ENCODE peak calls at places on chromosome 15, in nine cellular contexts. U is upper lobe of left lung, D is pancreas, H is body of pancreas, T is A549, N is astrocyte of the spinal cord, F is heart left ventricle, E is Calu3, O is HFF-Myc. V is an unnamed sample.

GRCh38 chr15:85946986-85947385 is 132.7 kb upstream of the AGBL1 start:
- DNase-seq in U (no peak), D (no peak), H (no peak), T (no peak), N (no peak), F (no peak), E (no peak), O (no peak), V (no peak)

GRCh38 chr15:38195191-38195901 is 57.3 kb upstream of the SPRED1 start:
- DNase-seq in U (no peak), D (no peak), H (no peak), T (no peak), N (no peak), F (no peak), E (no peak), O (no peak), V (no peak)

GRCh38 chr15:85073556-85074194 is 92.0 kb downstream of the PDE8A start:
- DNase-seq in U (no peak), D (no peak), H (no peak), T (peak), N (no peak), F (no peak), E (no peak), O (no peak), V (no peak)

GRCh38 chr15:58475573-58476524 is 44.1 kb downstream of the LIPC start:
- DNase-seq in U (peak), D (no peak), H (no peak), T (no peak), N (peak), F (no peak), E (no peak), O (no peak), V (no peak)

GRCh38 chr15:78317145-78317836 is 17.9 kb upstream of the SKIC8 start:
- DNase-seq in U (no peak), D (no peak), H (no peak), T (no peak), N (no peak), F (no peak), E (peak), O (no peak), V (no peak)

GRCh38 chr15:35557544-35557943 is 11.6 kb upstream of the DPH6 start:
- DNase-seq in U (no peak), D (no peak), H (no peak), T (peak), N (peak), F (no peak), E (no peak), O (peak), V (no peak)

GRCh38 chr15:88658972-88659931 is 20.4 kb downstream of the ISG20 start:
- DNase-seq in U (no peak), D (no peak), H (no peak), T (no peak), N (peak), F (no peak), E (peak), O (no peak), V (no peak)

GRCh38 chr15:60744826-60745225 is 265.9 kb upstream of the ICE2 start:
- DNase-seq in U (no peak), D (no peak), H (no peak), T (no peak), N (no peak), F (peak), E (no peak), O (no peak), V (no peak)

GRCh38 chr15:40985541-40986330 is 32.5 kb downstream of the CHAC1 start:
- DNase-seq in U (no peak), D (no peak), H (no peak), T (no peak), N (peak), F (no peak), E (no peak), O (no peak), V (no peak)

GRCh38 chr15:72318408-72318942 is 1.5 kb downstream of the CELF6 start:
- DNase-seq in U (no peak), D (no peak), H (no peak), T (no peak), N (no peak), F (no peak), E (no peak), O (no peak), V (no peak)

GRCh38 chr15:94856267-94856854 is 625.0 kb downstream of the MCTP2 start:
- DNase-seq in U (no peak), D (no peak), H (no peak), T (no peak), N (no peak), F (no peak), E (no peak), O (no peak), V (no peak)

GRCh38 chr15:83372434-83372873 is 74.7 kb upstream of the SH3GL3 start:
- DNase-seq in U (no peak), D (no peak), H (no peak), T (no peak), N (no peak), F (no peak), E (no peak), O (no peak), V (no peak)

GRCh38 chr15:54566654-54567053 is 588.4 kb downstream of the UNC13C start:
- DNase-seq in U (no peak), D (no peak), H (no peak), T (no peak), N (no peak), F (no peak), E (no peak), O (no peak), V (no peak)

GRCh38 chr15:98582900-98583554 is 65.3 kb upstream of the IGF1R start:
- DNase-seq in U (no peak), D (no peak), H (no peak), T (no peak), N (no peak), F (no peak), E (no peak), O (no peak), V (no peak)

GRCh38 chr15:98583758-98584157 is 64.6 kb upstream of the IGF1R start:
- DNase-seq in U (no peak), D (no peak), H (no peak), T (no peak), N (no peak), F (no peak), E (no peak), O (no peak), V (no peak)

GRCh38 chr15:98580577-98580976 is 67.8 kb upstream of the IGF1R start:
- DNase-seq in U (no peak), D (no peak), H (no peak), T (no peak), N (no peak), F (no peak), E (no peak), O (no peak), V (no peak)

GRCh38 chr15:98586066-98586465 is 62.3 kb upstream of the IGF1R start:
- DNase-seq in U (no peak), D (no peak), H (no peak), T (no peak), N (no peak), F (no peak), E (no peak), O (no peak), V (no peak)

DNA sequence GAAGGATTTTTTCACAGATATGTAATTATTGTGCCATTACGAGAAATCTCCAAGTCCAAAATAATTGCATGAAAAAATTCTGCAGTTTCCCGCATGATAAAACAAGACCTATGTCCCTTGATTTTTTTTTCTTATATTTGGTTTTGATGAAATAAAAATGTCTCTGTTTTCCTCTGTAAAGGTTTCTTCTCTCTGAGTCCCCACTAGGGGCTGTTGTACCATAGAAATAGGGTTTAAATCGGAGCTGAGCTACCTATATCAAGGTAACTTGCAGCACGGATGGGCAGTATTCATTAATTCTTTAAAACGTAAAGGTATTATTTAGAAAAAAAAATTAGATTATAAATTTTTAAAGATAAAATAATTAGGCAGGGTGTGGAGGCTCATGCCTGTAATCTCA is 66.6 kb upstream of the IGF1R start:
- DNase-seq in U (no peak), D (no peak), H (no peak), T (no peak), N (no peak), F (no peak), E (peak), O (no peak), V (no peak)
- TF ChIP-seq CTCF in U (no peak), D (peak), H (peak), T (peak), N (no peak), F (peak), E (peak), O (no peak), V (no peak)

DNA sequence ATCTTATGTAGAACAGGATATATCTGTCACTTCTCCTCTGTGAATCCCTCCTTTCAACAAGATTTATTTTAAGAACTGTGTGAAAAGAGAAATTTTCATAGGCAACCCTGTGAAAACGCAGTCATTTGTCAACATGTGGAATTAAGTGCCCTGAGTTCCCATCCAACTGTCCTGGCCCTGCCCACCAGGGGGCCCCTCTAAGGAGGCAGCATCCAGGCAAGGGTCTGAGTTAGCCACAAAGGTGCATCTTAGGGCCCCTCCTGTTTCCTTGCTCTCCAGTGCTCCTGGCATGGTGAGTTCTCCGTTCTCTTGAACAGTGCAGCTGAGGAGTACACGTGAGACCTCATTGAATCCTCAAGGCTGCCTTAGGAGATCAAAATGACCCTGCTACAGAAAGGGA is 76.7 kb upstream of the CHRNA7 start:
- DNase-seq in U (no peak), D (no peak), H (no peak), T (no peak), N (no peak), F (no peak), E (no peak), O (no peak), V (no peak)
- TF ChIP-seq CTCF in U (no peak), D (no peak), H (no peak), T (no peak), N (no peak), F (no peak), E (no peak), O (no peak), V (no peak)

DNA sequence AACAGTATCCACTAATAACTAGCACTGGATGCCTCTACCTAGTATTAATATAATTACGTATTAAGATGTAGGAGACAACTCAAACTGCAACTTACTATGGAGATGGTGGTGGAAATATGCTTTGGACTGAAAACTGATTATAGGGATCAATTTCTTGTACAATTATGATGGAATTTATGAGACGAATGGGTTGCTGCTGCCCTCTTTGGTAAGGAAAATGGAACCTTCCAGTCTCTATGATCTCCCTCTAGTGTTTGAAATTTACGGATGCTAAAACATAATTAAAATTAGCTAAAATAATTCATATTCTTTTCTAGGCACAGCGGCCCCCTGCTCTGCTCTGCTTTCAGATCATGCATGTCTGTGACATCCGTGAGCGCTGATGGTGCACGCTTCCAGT is 132.3 kb downstream of the NR2F2 start:
- DNase-seq in U (no peak), D (no peak), H (no peak), T (no peak), N (no peak), F (no peak), E (no peak), O (no peak), V (no peak)
- TF ChIP-seq CTCF in U (no peak), D (no peak), H (no peak), T (no peak), N (no peak), F (peak), E (peak), O (no peak), V (no peak)

GRCh38 chr15:31179683-31180082 is 78.2 kb upstream of the TRPM1 start:
- DNase-seq in U (no peak), D (no peak), H (no peak), T (no peak), N (no peak), F (no peak), E (no peak), O (no peak), V (no peak)
- TF ChIP-seq CTCF in U (no peak), D (no peak), H (no peak), T (no peak), N (no peak), F (no peak), E (no peak), O (no peak), V (no peak)

GRCh38 chr15:96076350-96076749 is 254.2 kb upstream of the NR2F2 start:
- DNase-seq in U (no peak), D (no peak), H (no peak), T (no peak), N (no peak), F (no peak), E (no peak), O (no peak), V (no peak)

GRCh38 chr15:96070636-96071035 is 259.9 kb upstream of the NR2F2 start:
- DNase-seq in U (no peak), D (no peak), H (no peak), T (no peak), N (no peak), F (no peak), E (no peak), O (no peak), V (no peak)

GRCh38 chr15:96075895-96076294 is 254.6 kb upstream of the NR2F2 start:
- DNase-seq in U (no peak), D (no peak), H (no peak), T (no peak), N (no peak), F (no peak), E (no peak), O (no peak), V (no peak)

GRCh38 chr15:96073908-96074307 is 256.6 kb upstream of the NR2F2 start:
- DNase-seq in U (no peak), D (no peak), H (no peak), T (no peak), N (no peak), F (no peak), E (no peak), O (no peak), V (no peak)

DNA sequence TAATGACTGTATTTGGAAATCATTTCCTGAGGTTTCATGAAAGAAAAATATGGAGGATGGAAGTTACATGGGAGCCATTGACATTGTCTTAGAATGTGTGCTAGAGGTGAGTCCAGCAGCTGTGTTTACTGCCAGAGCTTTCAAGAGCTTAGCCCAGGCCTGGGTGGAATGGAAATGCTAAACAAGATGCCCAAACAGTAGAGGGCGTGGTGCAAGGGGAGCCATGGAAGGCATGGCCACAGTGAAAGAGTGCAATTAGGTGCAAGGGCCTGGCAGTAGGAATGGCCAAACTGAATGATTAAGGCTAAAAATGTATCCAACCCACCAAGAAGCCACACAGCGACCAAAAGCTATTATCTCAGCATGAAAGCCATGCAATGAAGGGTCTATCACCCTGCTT is 257.7 kb upstream of the NR2F2 start:
- DNase-seq in U (no peak), D (no peak), H (no peak), T (no peak), N (no peak), F (no peak), E (no peak), O (no peak), V (no peak)
- TF ChIP-seq CTCF in U (no peak), D (no peak), H (no peak), T (no peak), N (peak), F (no peak), E (no peak), O (no peak), V (no peak)

GRCh38 chr15:76235186-76235826 is 76.0 kb downstream of the ETFA start:
- DNase-seq in U (no peak), D (no peak), H (no peak), T (peak), N (peak), F (no peak), E (no peak), O (peak), V (no peak)
- TF ChIP-seq CTCF in U (peak), D (no peak), H (peak), T (peak), N (peak), F (peak), E (peak), O (peak), V (peak)